ENCODE peak calls at places on chromosomes 7 and 10, in nine cellular contexts. X is psoas muscle; Q is KBM-7; K is AG04449; Z is DMS 273 treated with DMSO at 0.1 percent for 48 hours; T is stimulated activated CD4-positive, alpha-beta T cell treated with anti-CD3 and anti-CD28 coated beads, Interleukin-4, amount 100 ng/mL, for 48 hours; P is NCI-H1092; Y is amygdala; N is stimulated activated CD8-positive, alpha-beta memory T cell treated with anti-CD3 and anti-CD28 coated beads, Interleukin-4, amount 100 ng/mL, for 4 hours. O is an unnamed sample.

GRCh38 chr7:25950488-25951413 is 201.2 kb upstream of the NFE2L3 start:
- DNase-seq in T (peak; percentile 77), Y (peak; percentile 46), X (peak; percentile 90), Z (peak; percentile 94), P (peak; percentile 92), K (no peak), N (peak; percentile 51), Q (peak; percentile 94), O (peak; percentile 98)

GRCh38 chr10:73814276-73814895 is 3.0 kb upstream of the NDST2 start:
- DNase-seq in Q (no peak), T (no peak), X (no peak), K (no peak), P (no peak), Y (no peak), N (no peak), Z (no peak), O (no peak)

GRCh38 chr7:77565917-77566316 is 28.8 kb downstream of the PTPN12 start:
- DNase-seq in P (no peak), T (no peak), Q (no peak), N (no peak), X (no peak), K (peak; percentile 5), Y (no peak), Z (no peak), O (no peak)

GRCh38 chr7:150370612-150371071 is 2.0 kb downstream of the REPIN1 start:
- DNase-seq in K (no peak), Z (no peak), Q (no peak), T (no peak), X (no peak), Y (no peak), P (no peak), N (no peak), O (no peak)

GRCh38 chr7:94405506-94405905 is 10.8 kb downstream of the COL1A2 start:
- DNase-seq in T (no peak), X (no peak), Y (no peak), K (no peak), P (no peak), Q (no peak), Z (no peak), N (no peak), O (no peak)

GRCh38 chr10:30897547-30897946 is 134.1 kb downstream of the ZNF438 start:
- DNase-seq in N (no peak), T (no peak), K (no peak), P (no peak), Q (no peak), X (no peak), Y (no peak), Z (no peak), O (no peak)

GRCh38 chr7:152884321-152884720 is 124.8 kb downstream of the ACTR3B start:
- DNase-seq in Y (no peak), Z (no peak), P (no peak), Q (no peak), X (no peak), T (no peak), K (no peak), N (no peak), O (no peak)

GRCh38 chr10:133143200-133143533 is 16.9 kb upstream of the KNDC1 start:
- DNase-seq in Y (no peak), Q (no peak), Z (no peak), N (no peak), K (no peak), X (no peak), T (no peak), P (no peak), O (no peak)

GRCh38 chr7:25861704-25862253 is 290.2 kb upstream of the NFE2L3 start:
- DNase-seq in N (no peak), Z (peak; percentile 52), T (no peak), K (no peak), Y (no peak), P (peak; percentile 62), Q (no peak), X (no peak), O (no peak)

GRCh38 chr10:123043409-123043925 is 34.7 kb downstream of the ACADSB start:
- DNase-seq in Q (peak; percentile 77), K (no peak), N (peak; percentile 1), Y (peak; percentile 80), Z (peak; percentile 15), X (no peak), P (peak; percentile 16), T (peak; percentile 13), O (peak; percentile 37)

GRCh38 chr10:71338728-71339495 is 19.9 kb downstream of the SLC29A3 start:
- DNase-seq in T (no peak), X (no peak), Y (no peak), K (no peak), Z (no peak), N (no peak), P (no peak), Q (no peak), O (no peak)

GRCh38 chr10:75342397-75342796 is 59.2 kb downstream of the ZNF503 start:
- DNase-seq in K (no peak), X (no peak), P (no peak), Q (no peak), Y (no peak), Z (no peak), N (no peak), T (no peak), O (no peak)

O was measured in NCI-H446.